ENCODE peak calls at places on chromosomes 7 and 10, in seven cellular contexts. R is retinal pigment epithelial cell, O is dorsolateral prefrontal cortex, K is lower lobe of right lung, I is cardiac fibroblast, N is transverse colon, U is neural crest cell. H is an unnamed sample.

GRCh38 chr10:35217458-35217857 is 90.8 kb downstream of the CREM start:
- DNase-seq in N (no peak), U (no peak), I (peak), O (no peak), K (no peak), R (no peak), H (no peak)

GRCh38 chr7:22569586-22570321 is 69.8 kb upstream of the STEAP1B start:
- DNase-seq in K (peak), N (peak), R (no peak), U (no peak), O (no peak), I (peak), H (no peak)

GRCh38 chr10:106537866-106538265 is 626.6 kb downstream of the SORCS1 start:
- DNase-seq in N (no peak), R (no peak), I (no peak), O (no peak), K (no peak), U (no peak), H (no peak)

GRCh38 chr10:96257944-96258343 is 13.4 kb downstream of the BLNK start:
- DNase-seq in U (no peak), O (no peak), I (no peak), N (no peak), R (no peak), K (no peak), H (no peak)

GRCh38 chr7:132161231-132161915 is 414.9 kb downstream of the PLXNA4 start:
- DNase-seq in R (no peak), I (no peak), N (no peak), O (no peak), K (peak), U (no peak), H (no peak)

GRCh38 chr10:21526184-21526951 is 886 bp upstream of the SKIDA1 start:
- DNase-seq in R (no peak), U (peak), N (peak), K (peak), O (peak), I (peak), H (peak)

GRCh38 chr10:99530108-99531025 is 2.4 kb upstream of the NKX2-3 start:
- DNase-seq in R (no peak), K (no peak), O (no peak), U (no peak), N (peak), I (no peak), H (no peak)

GRCh38 chr10:8477300-8477699 is 422.8 kb downstream of the GATA3 start:
- DNase-seq in N (no peak), O (no peak), K (no peak), U (no peak), R (no peak), I (no peak), H (no peak)

GRCh38 chr7:81621893-81622292 is 148.0 kb downstream of the HGF start:
- DNase-seq in I (no peak), O (no peak), K (no peak), U (no peak), N (no peak), R (no peak), H (no peak)

GRCh38 chr10:1398626-1399410 is 338.5 kb downstream of the ADARB2 start:
- DNase-seq in N (no peak), R (no peak), K (no peak), U (no peak), I (no peak), O (no peak), H (peak)

GRCh38 chr10:90229486-90229885 is 528.1 kb downstream of the KIF20B start:
- DNase-seq in O (no peak), N (no peak), K (no peak), I (no peak), U (no peak), R (no peak), H (no peak)

GRCh38 chr7:123535517-123535916 is 1.1 kb upstream of the IQUB start:
- DNase-seq in K (peak), O (no peak), R (no peak), N (no peak), U (no peak), I (no peak), H (peak)

GRCh38 chr10:30166929-30167328 is 107.5 kb upstream of the JCAD start:
- DNase-seq in K (no peak), O (no peak), R (no peak), U (no peak), N (no peak), I (no peak), H (no peak)

GRCh38 chr7:3259711-3260424 is 41.2 kb upstream of the SDK1 start:
- DNase-seq in R (no peak), I (peak), U (no peak), N (no peak), K (no peak), O (no peak), H (no peak)

GRCh38 chr7:2478387-2478760 is 2.2 kb upstream of the GRIFIN start:
- DNase-seq in R (no peak), U (no peak), I (peak), O (no peak), N (peak), K (peak), H (peak)

GRCh38 chr7:155219154-155219531 is 78.5 kb upstream of the INSIG1 start:
- DNase-seq in N (no peak), R (no peak), K (no peak), O (no peak), U (no peak), I (no peak), H (no peak)

GRCh38 chr7:155218276-155219153 is 79.2 kb upstream of the INSIG1 start:
- DNase-seq in O (no peak), I (no peak), N (no peak), R (no peak), K (no peak), U (no peak), H (no peak)

GRCh38 chr7:155216475-155217272 is 81.0 kb upstream of the INSIG1 start:
- DNase-seq in O (no peak), N (no peak), K (no peak), U (no peak), I (peak), R (no peak), H (no peak)

GRCh38 chr7:155215576-155216325 is 81.9 kb upstream of the INSIG1 start:
- DNase-seq in N (no peak), K (no peak), O (no peak), R (no peak), U (no peak), I (no peak), H (no peak)

GRCh38 chr7:155217629-155218028 is 80.0 kb upstream of the INSIG1 start:
- DNase-seq in R (no peak), I (no peak), O (no peak), U (no peak), N (no peak), K (no peak), H (no peak)
- TF ChIP-seq CTCF in R (no peak), I (no peak), O (no peak), U (no peak), N (no peak), K (no peak), H (no peak)

GRCh38 chr7:101243786-101244384 is 996 bp downstream of the FIS1 start:
- DNase-seq in O (no peak), I (peak), U (no peak), K (no peak), N (no peak), R (no peak), H (no peak)
- TF ChIP-seq CTCF in O (no peak), I (no peak), U (no peak), K (no peak), N (no peak), R (no peak), H (peak)

GRCh38 chr10:71623098-71623985 is 96.2 kb downstream of the C10orf105 start:
- DNase-seq in K (no peak), R (no peak), N (peak), U (peak), I (peak), O (no peak), H (no peak)
- TF ChIP-seq CTCF in K (peak), R (peak), N (peak), U (peak), I (peak), O (no peak), H (no peak)

GRCh38 chr10:25682203-25682950 is 251.7 kb upstream of the MYO3A start:
- DNase-seq in K (no peak), U (no peak), O (peak), I (peak), N (no peak), R (no peak), H (no peak)
- TF ChIP-seq CTCF in K (peak), U (peak), O (no peak), I (peak), N (no peak), R (peak), H (no peak)

DNA sequence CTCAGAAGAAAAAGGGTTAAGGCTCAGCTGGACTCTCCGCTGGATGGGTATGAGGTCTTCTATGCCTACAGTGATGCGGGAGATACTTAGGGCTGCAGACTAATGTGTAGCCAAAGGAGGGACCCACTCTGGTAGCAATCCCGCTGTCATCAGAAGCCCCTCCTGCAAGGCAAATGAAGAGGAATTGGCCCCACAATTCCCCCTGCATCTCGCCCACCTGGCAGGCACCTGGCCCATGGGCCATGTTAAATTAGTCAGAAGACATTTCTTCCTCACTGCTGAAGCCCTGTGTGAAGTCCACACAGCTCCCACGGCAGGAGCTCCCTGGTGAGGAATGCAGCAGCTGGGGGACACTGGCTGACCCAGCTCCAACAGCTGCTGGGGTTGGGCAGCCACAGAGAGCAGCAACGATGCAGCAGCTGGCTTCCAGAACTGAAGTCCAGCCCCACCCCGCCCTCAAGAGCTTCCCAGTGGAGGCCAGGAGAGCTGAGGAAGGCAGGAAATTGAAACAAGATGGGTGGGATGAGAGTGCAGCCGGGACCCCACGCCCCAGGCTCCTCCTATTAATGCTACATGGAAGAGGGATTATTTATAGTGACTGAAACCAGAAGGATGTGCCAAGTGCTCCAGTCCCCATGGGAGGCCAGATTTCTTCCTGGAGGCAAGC is 5.5 kb downstream of the VSTM4 start:
- DNase-seq in R (no peak), K (peak), O (no peak), N (peak), I (peak), U (no peak), H (no peak)
- TF ChIP-seq CTCF in R (no peak), K (no peak), O (no peak), N (no peak), I (no peak), U (no peak), H (no peak)

DNA sequence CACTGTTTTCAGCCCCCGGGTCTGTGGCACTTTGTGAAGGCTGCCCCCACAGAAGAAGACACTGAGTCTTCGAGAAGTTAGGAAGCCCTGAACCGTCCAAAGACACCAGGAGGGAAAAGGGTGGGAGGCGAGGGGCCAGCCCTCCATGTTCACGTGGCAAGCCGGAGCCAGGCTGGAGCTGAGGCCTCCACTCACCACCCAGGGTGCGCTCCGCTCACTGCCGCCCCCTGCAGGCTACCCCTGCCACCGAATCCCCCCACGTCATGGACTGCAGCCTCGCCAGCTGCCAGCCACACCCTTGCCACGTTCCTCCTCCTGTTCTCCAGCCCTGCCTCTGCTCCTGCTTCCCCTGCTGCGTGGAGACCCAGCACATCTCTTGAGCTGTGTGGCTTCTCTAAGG is 59.0 kb upstream of the EN2 start:
- DNase-seq in O (no peak), K (no peak), U (no peak), R (no peak), I (no peak), N (no peak), H (no peak)
- TF ChIP-seq CTCF in O (no peak), K (no peak), U (no peak), R (no peak), I (no peak), N (no peak), H (no peak)

DNA sequence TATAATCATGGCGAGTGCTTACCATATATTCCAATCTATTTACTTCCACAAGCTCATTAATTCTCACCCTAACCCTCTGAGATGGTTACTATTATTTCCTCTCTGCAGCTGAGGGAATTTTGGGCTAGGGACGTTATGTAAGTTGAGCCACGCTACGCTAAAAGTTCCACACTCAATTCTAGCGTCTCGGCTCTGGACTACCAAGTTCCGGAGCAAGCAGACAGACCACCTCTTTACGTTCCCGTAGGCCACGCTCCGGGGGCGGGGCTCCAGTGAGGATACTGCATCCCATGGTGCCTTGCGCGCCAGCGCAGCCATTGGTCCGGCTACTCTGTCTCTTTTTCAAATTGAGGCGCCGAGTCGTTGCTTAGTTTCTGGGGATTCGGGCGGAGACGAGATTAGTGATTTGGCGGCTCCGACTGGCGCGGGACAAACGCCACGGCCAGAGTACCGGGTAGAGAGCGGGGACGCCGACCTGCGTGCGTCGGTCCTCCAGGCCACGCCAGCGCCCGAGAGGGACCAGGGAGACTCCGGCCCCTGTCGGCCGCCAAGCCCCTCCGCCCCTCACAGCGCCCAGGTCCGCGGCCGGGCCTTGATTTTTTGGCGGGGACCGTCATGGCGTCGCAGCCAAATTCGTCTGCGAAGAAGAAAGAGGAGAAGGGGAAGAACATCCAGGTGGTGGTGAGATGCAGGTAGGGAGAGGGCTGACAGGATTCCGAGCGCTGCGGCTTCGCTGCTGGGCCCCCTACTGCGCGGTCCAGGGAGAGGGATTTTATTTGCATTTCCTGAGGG is at the start of gene KIF11:
- DNase-seq in O (peak), U (peak), R (peak), K (peak), N (peak), I (peak), H (peak)
- TF ChIP-seq CTCF in O (no peak), U (peak), R (no peak), K (no peak), N (peak), I (no peak), H (no peak)

DNA sequence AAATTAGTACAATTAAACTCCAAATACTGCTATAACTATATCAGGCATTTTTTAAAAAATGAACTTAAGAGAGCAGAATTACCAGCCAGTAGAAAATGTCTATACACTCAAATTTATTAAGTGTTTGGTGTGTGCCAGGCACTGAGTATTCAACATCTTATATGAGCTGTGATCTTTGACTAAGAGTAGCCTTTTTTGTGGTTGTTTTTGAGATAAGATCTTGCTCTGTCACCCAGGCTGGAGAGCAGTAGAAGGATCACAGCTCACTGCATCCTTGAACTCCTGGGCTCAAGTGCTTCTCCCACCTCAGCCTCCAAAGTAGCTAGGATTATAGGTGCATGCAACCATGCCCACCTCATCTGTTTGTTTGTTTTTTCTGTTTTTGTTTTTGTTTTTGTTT is 102.5 kb upstream of the CELF2 start:
- DNase-seq in K (no peak), R (no peak), O (no peak), N (no peak), U (no peak), I (no peak), H (no peak)
- TF ChIP-seq CTCF in K (no peak), R (no peak), O (no peak), N (no peak), U (no peak), I (no peak), H (no peak)